ENCODE peak calls at places on chromosomes 5 and 9, in four cellular contexts. One of them, this sample, is unnamed. For H3K27me3, the result is how much of the 10 kb centered on the place peaks cover.

GRCh38 chr5:56838409-56839039 is 23.2 kb downstream of the MAP3K1 start:
- DNase-seq in brain microvascular endothelial cell: no peak
- DNase-seq in BJ: peak
- DNase-seq in suprapubic skin: no peak
- DNase-seq in this sample: peak

GRCh38 chr5:94968507-94969095 is 316.3 kb downstream of the MCTP1 start:
- DNase-seq in brain microvascular endothelial cell: peak
- DNase-seq in BJ: peak
- DNase-seq in suprapubic skin: no peak
- DNase-seq in this sample: peak

GRCh38 chr5:160508780-160509361 is 87.2 kb downstream of the PTTG1 start:
- DNase-seq in BJ: peak
- DNase-seq in brain microvascular endothelial cell: peak
- DNase-seq in suprapubic skin: no peak
- DNase-seq in this sample: peak

GRCh38 chr5:94791787-94792186 is 173.3 kb downstream of the SLF1 start:
- DNase-seq in BJ: no peak
- DNase-seq in suprapubic skin: no peak
- DNase-seq in brain microvascular endothelial cell: no peak
- DNase-seq in this sample: peak

GRCh38 chr9:35605336-35606137 is 475 bp downstream of the TESK1 start:
- DNase-seq in BJ: no peak
- DNase-seq in suprapubic skin: no peak
- DNase-seq in brain microvascular endothelial cell: no peak
- DNase-seq in this sample: peak

GRCh38 chr9:25677301-25678146 is 720 bp downstream of the TUSC1 start:
- DNase-seq in suprapubic skin: peak
- DNase-seq in BJ: peak
- DNase-seq in brain microvascular endothelial cell: peak
- DNase-seq in this sample: no peak

GRCh38 chr5:114185274-114185673 is 176.6 kb upstream of the KCNN2 start:
- DNase-seq in brain microvascular endothelial cell: no peak
- DNase-seq in BJ: no peak
- DNase-seq in suprapubic skin: no peak
- DNase-seq in this sample: no peak

GRCh38 chr5:34663771-34664496 is 7.8 kb downstream of the RAI14 start:
- DNase-seq in brain microvascular endothelial cell: no peak
- DNase-seq in BJ: no peak
- DNase-seq in suprapubic skin: no peak
- DNase-seq in this sample: no peak

GRCh38 chr5:16737620-16738364 is 121.0 kb upstream of the RETREG1 start:
- DNase-seq in suprapubic skin: no peak
- DNase-seq in brain microvascular endothelial cell: no peak
- DNase-seq in BJ: no peak
- DNase-seq in this sample: no peak

GRCh38 chr5:3122985-3123762 is 371.7 kb upstream of the IRX2 start:
- DNase-seq in BJ: no peak
- DNase-seq in brain microvascular endothelial cell: no peak
- DNase-seq in suprapubic skin: no peak
- DNase-seq in this sample: no peak

GRCh38 chr5:72394688-72395087 is 74.5 kb downstream of the PTCD2 start:
- DNase-seq in brain microvascular endothelial cell: no peak
- DNase-seq in suprapubic skin: no peak
- DNase-seq in BJ: no peak
- DNase-seq in this sample: no peak

GRCh38 chr5:83548556-83548955 is 77.0 kb downstream of the VCAN start:
- DNase-seq in BJ: peak
- DNase-seq in suprapubic skin: no peak
- DNase-seq in brain microvascular endothelial cell: no peak
- DNase-seq in this sample: no peak

GRCh38 chr5:17374973-17375844 is 122.8 kb upstream of the TAF11L2 start:
- DNase-seq in suprapubic skin: no peak
- DNase-seq in BJ: no peak
- DNase-seq in brain microvascular endothelial cell: peak
- DNase-seq in this sample: no peak

GRCh38 chr5:135697251-135697958 is 118.6 kb upstream of the CXCL14 start:
- DNase-seq in BJ: no peak
- DNase-seq in suprapubic skin: no peak
- DNase-seq in brain microvascular endothelial cell: no peak
- DNase-seq in this sample: no peak

GRCh38 chr5:43312076-43312620 is 1.1 kb downstream of the HMGCS1 start:
- DNase-seq in BJ: no peak
- DNase-seq in suprapubic skin: no peak
- DNase-seq in brain microvascular endothelial cell: no peak
- DNase-seq in this sample: no peak

GRCh38 chr5:133783481-133783880 is 171.1 kb upstream of the FSTL4 start:
- DNase-seq in BJ: no peak
- DNase-seq in suprapubic skin: no peak
- DNase-seq in brain microvascular endothelial cell: no peak
- DNase-seq in this sample: no peak

GRCh38 chr9:114240647-114241558 is 82.0 kb upstream of the ORM1 start:
- DNase-seq in suprapubic skin: no peak
- DNase-seq in BJ: no peak
- DNase-seq in brain microvascular endothelial cell: no peak
- DNase-seq in this sample: no peak

GRCh38 chr9:34125681-34126206 is 754 bp downstream of the DCAF12 start:
- DNase-seq in brain microvascular endothelial cell: no peak
- DNase-seq in BJ: no peak
- DNase-seq in suprapubic skin: no peak
- DNase-seq in this sample: no peak

GRCh38 chr9:98504883-98505282 is 203.9 kb downstream of the GABBR2 start:
- DNase-seq in suprapubic skin: no peak
- DNase-seq in BJ: no peak
- DNase-seq in brain microvascular endothelial cell: no peak
- DNase-seq in this sample: no peak

GRCh38 chr5:159909126-159909525 is 7.2 kb upstream of the ADRA1B start:
- DNase-seq in suprapubic skin: no peak
- DNase-seq in BJ: no peak
- DNase-seq in brain microvascular endothelial cell: no peak
- DNase-seq in this sample: no peak

GRCh38 chr5:119179857-119180641 is 109.2 kb downstream of the DMXL1 start:
- DNase-seq in BJ: no peak
- DNase-seq in brain microvascular endothelial cell: no peak
- DNase-seq in suprapubic skin: no peak
- DNase-seq in this sample: no peak

GRCh38 chr5:142411656-142412425 is 87.0 kb upstream of the SPRY4 start:
- DNase-seq in suprapubic skin: no peak
- DNase-seq in BJ: no peak
- DNase-seq in brain microvascular endothelial cell: no peak
- DNase-seq in this sample: no peak

GRCh38 chr5:32960340-32961065 is 249.4 kb downstream of the NPR3 start:
- DNase-seq in suprapubic skin: no peak
- DNase-seq in BJ: no peak
- DNase-seq in brain microvascular endothelial cell: no peak
- DNase-seq in this sample: no peak

GRCh38 chr9:71783120-71783523 is 14.8 kb upstream of the CEMIP2 start:
- DNase-seq in BJ: no peak
- DNase-seq in brain microvascular endothelial cell: peak
- DNase-seq in suprapubic skin: no peak
- DNase-seq in this sample: peak

GRCh38 chr5:119218830-119219782 is 136.7 kb upstream of the TNFAIP8 start:
- DNase-seq in brain microvascular endothelial cell: no peak
- DNase-seq in suprapubic skin: no peak
- DNase-seq in BJ: no peak
- DNase-seq in this sample: no peak

GRCh38 chr5:36744678-36745659 is 131.6 kb upstream of the NIPBL start:
- DNase-seq in BJ: no peak
- DNase-seq in suprapubic skin: peak
- DNase-seq in brain microvascular endothelial cell: peak
- DNase-seq in this sample: peak

GRCh38 chr9:82991684-82992083 is 71.3 kb downstream of the RASEF start:
- DNase-seq in suprapubic skin: no peak
- DNase-seq in brain microvascular endothelial cell: peak
- DNase-seq in BJ: no peak
- DNase-seq in this sample: no peak

GRCh38 chr9:135480071-135480941 is 724 bp downstream of the PPP1R26 start:
- DNase-seq in brain microvascular endothelial cell: peak
- DNase-seq in BJ: no peak
- DNase-seq in suprapubic skin: no peak
- DNase-seq in this sample: no peak

GRCh38 chr9:137955224-137955570 is 77.6 kb downstream of the CACNA1B start:
- DNase-seq in BJ: no peak
- DNase-seq in brain microvascular endothelial cell: no peak
- DNase-seq in suprapubic skin: no peak
- DNase-seq in this sample: no peak

GRCh38 chr9:127155314-127155713 is 32.9 kb upstream of the ANGPTL2 start:
- DNase-seq in BJ: no peak
- DNase-seq in suprapubic skin: no peak
- DNase-seq in brain microvascular endothelial cell: no peak
- DNase-seq in this sample: no peak

GRCh38 chr9:113536166-113536482 is 72.6 kb downstream of the RGS3 start:
- DNase-seq in BJ: no peak
- DNase-seq in brain microvascular endothelial cell: no peak
- DNase-seq in suprapubic skin: no peak
- DNase-seq in this sample: no peak

GRCh38 chr9:114210691-114211276 is 55.4 kb downstream of the COL27A1 start:
- DNase-seq in BJ: no peak
- DNase-seq in brain microvascular endothelial cell: no peak
- DNase-seq in suprapubic skin: no peak
- DNase-seq in this sample: no peak

GRCh38 chr9:132677976-132678375 is 7.7 kb downstream of the GTF3C4 start:
- DNase-seq in suprapubic skin: no peak
- DNase-seq in brain microvascular endothelial cell: no peak
- DNase-seq in BJ: no peak
- DNase-seq in this sample: no peak

GRCh38 chr9:18496586-18496985 is 22.6 kb downstream of the ADAMTSL1 start:
- DNase-seq in suprapubic skin: no peak
- DNase-seq in BJ: no peak
- DNase-seq in brain microvascular endothelial cell: no peak
- DNase-seq in this sample: no peak

GRCh38 chr5:149002053-149002452 is 60.8 kb downstream of the SH3TC2 start:
- DNase-seq in suprapubic skin: no peak
- DNase-seq in brain microvascular endothelial cell: peak
- DNase-seq in BJ: peak
- DNase-seq in this sample: no peak

GRCh38 chr5:69512740-69513260 is 20.2 kb downstream of the OCLN start:
- DNase-seq in suprapubic skin: no peak
- DNase-seq in BJ: peak
- DNase-seq in brain microvascular endothelial cell: peak
- DNase-seq in this sample: no peak

GRCh38 chr5:144333336-144333920 is 162.8 kb downstream of the KCTD16 start:
- DNase-seq in brain microvascular endothelial cell: no peak
- DNase-seq in BJ: no peak
- DNase-seq in suprapubic skin: no peak
- DNase-seq in this sample: peak

DNA sequence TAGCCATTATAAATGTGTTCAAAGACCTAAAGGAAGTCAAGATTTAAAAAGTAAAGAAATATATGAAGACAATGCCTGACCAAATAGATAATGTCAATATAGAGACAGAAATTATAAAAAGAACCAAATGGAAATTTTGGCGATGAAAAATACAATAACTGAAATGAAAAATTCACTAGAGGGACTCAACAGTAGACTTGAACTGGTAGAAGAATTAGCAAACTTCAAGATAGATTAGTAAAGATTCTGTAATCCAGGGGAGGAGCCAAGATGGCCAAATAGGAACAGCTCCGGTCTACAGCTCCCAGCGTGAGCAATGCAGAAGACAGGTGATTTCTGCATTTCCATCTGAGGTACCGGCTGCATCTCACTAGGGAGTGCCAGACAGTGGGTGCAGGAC is 433.2 kb downstream of the HINT1 start:
- DNase-seq in brain microvascular endothelial cell: no peak
- DNase-seq in BJ: no peak
- DNase-seq in suprapubic skin: no peak
- DNase-seq in this sample: no peak
- H3K4me3 ChIP-seq in brain microvascular endothelial cell: no peak
- H3K4me3 ChIP-seq in BJ: no peak
- H3K4me3 ChIP-seq in suprapubic skin: no peak
- H3K4me3 ChIP-seq in this sample: no peak

GRCh38 chr5:61732796-61733195 is 400.7 kb downstream of the ZSWIM6 start:
- DNase-seq in BJ: no peak
- DNase-seq in suprapubic skin: no peak
- DNase-seq in brain microvascular endothelial cell: no peak
- DNase-seq in this sample: no peak
- H3K27me3 ChIP-seq in BJ: under half
- H3K27me3 ChIP-seq in suprapubic skin: under half
- H3K27me3 ChIP-seq in brain microvascular endothelial cell: under half
- H3K27me3 ChIP-seq in this sample: under half

GRCh38 chr5:55469838-55470237 is 64.9 kb downstream of the PLPP1 start:
- DNase-seq in BJ: no peak
- DNase-seq in brain microvascular endothelial cell: no peak
- DNase-seq in suprapubic skin: no peak
- DNase-seq in this sample: no peak
- H3K4me3 ChIP-seq in BJ: no peak
- H3K4me3 ChIP-seq in brain microvascular endothelial cell: no peak
- H3K4me3 ChIP-seq in suprapubic skin: no peak
- H3K4me3 ChIP-seq in this sample: no peak

GRCh38 chr5:161544350-161544765 is 2.2 kb downstream of the GABRB2 start:
- DNase-seq in brain microvascular endothelial cell: peak
- DNase-seq in BJ: no peak
- DNase-seq in suprapubic skin: no peak
- DNase-seq in this sample: no peak
- H3K27me3 ChIP-seq in brain microvascular endothelial cell: under half
- H3K27me3 ChIP-seq in BJ: under half
- H3K27me3 ChIP-seq in suprapubic skin: half or more
- H3K27me3 ChIP-seq in this sample: under half

DNA sequence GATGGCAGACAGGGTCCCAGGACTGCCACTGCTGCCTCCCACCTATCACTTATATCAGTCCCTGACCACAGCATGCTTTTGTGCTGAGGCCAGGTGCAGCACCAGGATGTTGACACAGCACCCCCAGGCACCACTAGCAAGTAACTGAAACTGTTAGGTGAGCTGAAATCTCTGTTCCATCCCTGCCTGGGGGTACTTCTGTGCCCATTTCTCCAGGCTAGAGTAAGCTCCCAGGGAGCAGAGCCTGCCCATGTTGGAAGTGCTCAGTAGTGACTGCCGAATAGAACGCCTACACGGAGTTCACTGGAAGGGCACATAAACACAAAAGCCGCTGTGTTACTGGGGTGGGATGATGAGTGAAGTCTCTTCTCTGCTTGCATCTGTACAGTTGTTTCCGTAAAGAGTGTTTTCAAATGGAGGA is 42.9 kb downstream of the POLR1E start:
- DNase-seq in BJ: no peak
- DNase-seq in suprapubic skin: no peak
- DNase-seq in brain microvascular endothelial cell: peak
- DNase-seq in this sample: no peak
- H3K4me3 ChIP-seq in BJ: no peak
- H3K4me3 ChIP-seq in suprapubic skin: no peak
- H3K4me3 ChIP-seq in brain microvascular endothelial cell: peak
- H3K4me3 ChIP-seq in this sample: peak

GRCh38 chr9:8356406-8356805 is 556.8 kb upstream of the DMAC1 start:
- DNase-seq in brain microvascular endothelial cell: no peak
- DNase-seq in BJ: no peak
- DNase-seq in suprapubic skin: no peak
- DNase-seq in this sample: no peak
- H3K27me3 ChIP-seq in brain microvascular endothelial cell: under half
- H3K27me3 ChIP-seq in BJ: under half
- H3K27me3 ChIP-seq in suprapubic skin: under half
- H3K27me3 ChIP-seq in this sample: under half